ENCODE peak calls at places on chromosomes 16 and 17, in seven cellular contexts. One of them, this sample, is unnamed.

GRCh38 chr17:19904924-19905323 is 37.2 kb upstream of the ULK2 start:
- DNase-seq in NCI-H1105: no peak
- DNase-seq in central memory CD8-positive, alpha-beta T cell: no peak
- DNase-seq in stimulated activated CD4-positive, alpha-beta T cell treated with anti-CD3 and anti-CD28 coated beads, Interleukin-2, amount 100 ng/mL, for 4 hours: no peak
- DNase-seq in GM12864: no peak
- DNase-seq in midbrain: peak; percentile 18
- DNase-seq in omental fat pad: no peak
- DNase-seq in this sample: peak; percentile 37

GRCh38 chr16:14310519-14310991 is 239.4 kb downstream of the MRTFB start:
- DNase-seq in NCI-H1105: no peak
- DNase-seq in central memory CD8-positive, alpha-beta T cell: no peak
- DNase-seq in stimulated activated CD4-positive, alpha-beta T cell treated with anti-CD3 and anti-CD28 coated beads, Interleukin-2, amount 100 ng/mL, for 4 hours: no peak
- DNase-seq in GM12864: peak; percentile 62
- DNase-seq in midbrain: no peak
- DNase-seq in omental fat pad: no peak
- DNase-seq in this sample: no peak

GRCh38 chr17:8438441-8438840 is 2.8 kb downstream of the NDEL1 start:
- DNase-seq in NCI-H1105: no peak
- DNase-seq in central memory CD8-positive, alpha-beta T cell: no peak
- DNase-seq in stimulated activated CD4-positive, alpha-beta T cell treated with anti-CD3 and anti-CD28 coated beads, Interleukin-2, amount 100 ng/mL, for 4 hours: no peak
- DNase-seq in GM12864: no peak
- DNase-seq in midbrain: no peak
- DNase-seq in omental fat pad: no peak
- DNase-seq in this sample: no peak

GRCh38 chr17:44219126-44219635 is 294 bp downstream of the UBTF start:
- DNase-seq in NCI-H1105: peak; percentile 41
- DNase-seq in central memory CD8-positive, alpha-beta T cell: peak; percentile 62
- DNase-seq in stimulated activated CD4-positive, alpha-beta T cell treated with anti-CD3 and anti-CD28 coated beads, Interleukin-2, amount 100 ng/mL, for 4 hours: peak; percentile 49
- DNase-seq in GM12864: no peak
- DNase-seq in midbrain: no peak
- DNase-seq in omental fat pad: no peak
- DNase-seq in this sample: peak; percentile 93

GRCh38 chr17:40399185-40399584 is 18.5 kb downstream of the TOP2A start:
- DNase-seq in NCI-H1105: peak; percentile 0
- DNase-seq in central memory CD8-positive, alpha-beta T cell: no peak
- DNase-seq in stimulated activated CD4-positive, alpha-beta T cell treated with anti-CD3 and anti-CD28 coated beads, Interleukin-2, amount 100 ng/mL, for 4 hours: no peak
- DNase-seq in GM12864: no peak
- DNase-seq in midbrain: peak; percentile 15
- DNase-seq in omental fat pad: no peak
- DNase-seq in this sample: no peak

GRCh38 chr17:82101301-82101715 is 3.3 kb upstream of the FASN start:
- DNase-seq in NCI-H1105: no peak
- DNase-seq in central memory CD8-positive, alpha-beta T cell: no peak
- DNase-seq in stimulated activated CD4-positive, alpha-beta T cell treated with anti-CD3 and anti-CD28 coated beads, Interleukin-2, amount 100 ng/mL, for 4 hours: no peak
- DNase-seq in GM12864: no peak
- DNase-seq in midbrain: no peak
- DNase-seq in omental fat pad: no peak
- DNase-seq in this sample: no peak

GRCh38 chr16:65769055-65769465 is 597.4 kb upstream of the CDH5 start:
- DNase-seq in NCI-H1105: no peak
- DNase-seq in central memory CD8-positive, alpha-beta T cell: no peak
- DNase-seq in stimulated activated CD4-positive, alpha-beta T cell treated with anti-CD3 and anti-CD28 coated beads, Interleukin-2, amount 100 ng/mL, for 4 hours: no peak
- DNase-seq in GM12864: no peak
- DNase-seq in midbrain: no peak
- DNase-seq in omental fat pad: no peak
- DNase-seq in this sample: no peak

GRCh38 chr17:5123343-5124124 is 7.7 kb downstream of the USP6 start:
- DNase-seq in NCI-H1105: no peak
- DNase-seq in central memory CD8-positive, alpha-beta T cell: peak; percentile 2
- DNase-seq in stimulated activated CD4-positive, alpha-beta T cell treated with anti-CD3 and anti-CD28 coated beads, Interleukin-2, amount 100 ng/mL, for 4 hours: no peak
- DNase-seq in GM12864: no peak
- DNase-seq in midbrain: no peak
- DNase-seq in omental fat pad: no peak
- DNase-seq in this sample: no peak

GRCh38 chr16:65287307-65287706 is 165.4 kb upstream of the CDH11 start:
- DNase-seq in NCI-H1105: no peak
- DNase-seq in central memory CD8-positive, alpha-beta T cell: no peak
- DNase-seq in stimulated activated CD4-positive, alpha-beta T cell treated with anti-CD3 and anti-CD28 coated beads, Interleukin-2, amount 100 ng/mL, for 4 hours: no peak
- DNase-seq in GM12864: no peak
- DNase-seq in midbrain: no peak
- DNase-seq in omental fat pad: no peak
- DNase-seq in this sample: no peak